ENCODE peak calls at places on chromosome 20, in six cellular contexts. H is uterus, Y is PC-9, X is NAMALWA, Z is aorta, T is iPS DF 19.7. Q is an unnamed sample.

GRCh38 chr20:3551681-3552434 is 81.0 kb downstream of the ATRN start:
- DNase-seq in H (no peak), Y (no peak), X (no peak), T (no peak), Z (no peak), Q (peak)

GRCh38 chr20:47489448-47489872 is 12.2 kb upstream of the NCOA3 start:
- DNase-seq in Z (peak), X (peak), Y (no peak), T (no peak), H (no peak), Q (no peak)

GRCh38 chr20:36881331-36881730 is 5.4 kb downstream of the TLDC2 start:
- DNase-seq in Y (no peak), T (no peak), X (no peak), H (no peak), Z (no peak), Q (no peak)

GRCh38 chr20:45347936-45348809 is at the start of gene SDC4:
- DNase-seq in Y (peak), X (no peak), H (peak), Z (peak), T (no peak), Q (peak)

GRCh38 chr20:370151-370600 is 10.4 kb upstream of the TRIB3 start:
- DNase-seq in H (no peak), X (no peak), Z (no peak), Y (peak), T (no peak), Q (no peak)

GRCh38 chr20:47688385-47689381 is 96.6 kb downstream of the SULF2 start:
- DNase-seq in Z (no peak), Y (no peak), H (no peak), X (no peak), T (peak), Q (peak)

GRCh38 chr20:54267510-54268003 is 59.7 kb downstream of the PFDN4 start:
- DNase-seq in T (no peak), Y (peak), X (no peak), Z (peak), H (no peak), Q (peak)

GRCh38 chr20:21601799-21602198 is 87.9 kb upstream of the NKX2-2 start:
- DNase-seq in X (no peak), Z (no peak), Y (no peak), H (no peak), T (no peak), Q (no peak)

GRCh38 chr20:15676815-15677214 is 896.4 kb downstream of the KIF16B start:
- DNase-seq in Y (no peak), Z (no peak), X (no peak), H (no peak), T (no peak), Q (no peak)

GRCh38 chr20:60056345-60057122 is 98.3 kb downstream of the CDH26 start:
- DNase-seq in Y (no peak), X (no peak), Z (no peak), H (no peak), T (no peak), Q (no peak)

GRCh38 chr20:945841-946240 is 29.7 kb upstream of the ANGPT4 start:
- DNase-seq in Y (no peak), Z (no peak), H (no peak), X (no peak), T (no peak), Q (no peak)

GRCh38 chr20:6388666-6389197 is 265.9 kb upstream of the FERMT1 start:
- DNase-seq in Z (no peak), Y (no peak), X (no peak), H (no peak), T (no peak), Q (no peak)

Q was measured in iris pigment epithelial cell.